ENCODE peak calls at places on chromosomes 5 and 9, in ten cellular contexts. U, H, Z, A, P, M, L, T, Q and G are unnamed samples.

GRCh38 chr5:130286971-130287370 is 382.7 kb downstream of the CHSY3 start:
- DNase-seq in U (peak), L (no peak), P (peak), M (no peak), A (no peak), H (no peak), Q (no peak), Z (no peak), T (no peak), G (peak)

GRCh38 chr5:56011835-56012234 is 17.1 kb upstream of the IL6ST start:
- DNase-seq in T (no peak), Q (no peak), M (no peak), H (peak), U (peak), P (peak), Z (no peak), A (peak), L (no peak), G (peak)

GRCh38 chr9:108813951-108814601 is 41.7 kb downstream of the ACTL7B start:
- DNase-seq in U (peak), L (no peak), A (peak), Z (no peak), T (no peak), P (peak), M (no peak), H (peak), Q (no peak), G (peak)

GRCh38 chr9:3241290-3241689 is 284.5 kb downstream of the RFX3 start:
- DNase-seq in A (peak), M (no peak), Z (no peak), H (peak), P (peak), T (no peak), Q (no peak), L (no peak), U (peak), G (no peak)

GRCh38 chr9:93441181-93441580 is 10.3 kb upstream of the FAM120A start:
- DNase-seq in A (no peak), U (no peak), H (no peak), T (no peak), Z (no peak), M (no peak), Q (no peak), L (no peak), P (no peak), G (no peak)

GRCh38 chr9:76859860-76860259 is 46.1 kb downstream of the PRUNE2 start:
- DNase-seq in Z (no peak), L (no peak), A (no peak), Q (no peak), T (no peak), M (no peak), H (no peak), U (peak), P (no peak), G (no peak)

GRCh38 chr5:74232281-74232680 is 408.2 kb downstream of the ENC1 start:
- DNase-seq in T (no peak), L (no peak), Z (no peak), A (peak), P (peak), Q (no peak), U (peak), M (no peak), H (peak), G (peak)

GRCh38 chr5:65823820-65824445 is 101.9 kb downstream of the NLN start:
- DNase-seq in Z (no peak), U (no peak), T (no peak), P (no peak), L (no peak), H (peak), A (no peak), Q (no peak), M (no peak), G (no peak)

GRCh38 chr5:428754-429452 is 14.1 kb upstream of the EXOC3 start:
- DNase-seq in U (no peak), T (peak), H (no peak), P (no peak), M (no peak), Q (peak), Z (peak), A (no peak), L (no peak), G (no peak)

GRCh38 chr5:126503602-126504104 is 80.4 kb downstream of the GRAMD2B start:
- DNase-seq in L (no peak), U (peak), H (peak), P (peak), Q (no peak), A (peak), Z (peak), M (no peak), T (no peak), G (peak)

GRCh38 chr9:105441761-105442160 is 6.1 kb upstream of the FSD1L start:
- DNase-seq in H (no peak), U (no peak), A (no peak), Q (no peak), T (no peak), P (peak), Z (no peak), L (no peak), M (no peak), G (peak)

GRCh38 chr5:58674070-58674469 is 91.2 kb downstream of the RAB3C start:
- DNase-seq in L (no peak), M (no peak), Q (no peak), T (no peak), P (no peak), H (no peak), Z (no peak), U (no peak), A (no peak), G (no peak)

GRCh38 chr9:21873540-21874221 is 71.2 kb downstream of the MTAP start:
- DNase-seq in Q (no peak), T (no peak), Z (no peak), M (no peak), P (peak), L (no peak), U (peak), H (peak), A (peak), G (peak)

GRCh38 chr9:126057869-126058467 is 268.7 kb upstream of the MVB12B start:
- DNase-seq in U (no peak), T (no peak), A (no peak), Q (no peak), P (no peak), Z (no peak), M (no peak), H (no peak), L (no peak), G (no peak)

GRCh38 chr5:167709625-167710024 is 581.8 kb upstream of the WWC1 start:
- DNase-seq in T (no peak), H (no peak), U (no peak), P (no peak), Z (no peak), M (no peak), L (no peak), Q (no peak), A (no peak), G (no peak)

GRCh38 chr5:43227655-43228054 is 35.6 kb downstream of the NIM1K start:
- DNase-seq in U (peak), T (no peak), H (peak), M (no peak), Q (no peak), P (peak), Z (no peak), A (peak), L (peak), G (peak)
- TF ChIP-seq CTCF in U (peak), T (no peak), H (peak), M (peak), Q (no peak), P (peak), Z (no peak), A (peak), L (peak), G (peak)

GRCh38 chr5:159210306-159210722 is 961 bp upstream of the RNF145 start:
- DNase-seq in P (no peak), L (no peak), T (no peak), M (no peak), Z (no peak), H (peak), A (no peak), Q (no peak), U (no peak), G (no peak)
- H3K4me3 ChIP-seq in P (no peak), L (no peak), T (no peak), M (no peak), Z (no peak), H (no peak), A (no peak), Q (no peak), U (no peak), G (no peak)

GRCh38 chr5:154197801-154198461 is 7.4 kb downstream of the GALNT10 start:
- DNase-seq in Z (no peak), L (no peak), P (peak), M (no peak), A (peak), U (peak), T (peak), Q (no peak), H (no peak), G (peak)

GRCh38 chr5:154199263-154199662 is 8.7 kb downstream of the GALNT10 start:
- DNase-seq in Q (no peak), M (no peak), Z (no peak), H (no peak), T (no peak), A (no peak), L (no peak), P (no peak), U (no peak), G (no peak)

GRCh38 chr5:154194348-154195329 is 4.1 kb downstream of the GALNT10 start:
- DNase-seq in Q (no peak), T (no peak), L (no peak), A (peak), Z (no peak), U (peak), P (peak), H (peak), M (no peak), G (peak)

GRCh38 chr5:154198611-154199230 is 8.2 kb downstream of the GALNT10 start:
- DNase-seq in P (peak), T (no peak), U (peak), H (peak), L (no peak), M (no peak), A (peak), Q (no peak), Z (no peak), G (peak)

DNA sequence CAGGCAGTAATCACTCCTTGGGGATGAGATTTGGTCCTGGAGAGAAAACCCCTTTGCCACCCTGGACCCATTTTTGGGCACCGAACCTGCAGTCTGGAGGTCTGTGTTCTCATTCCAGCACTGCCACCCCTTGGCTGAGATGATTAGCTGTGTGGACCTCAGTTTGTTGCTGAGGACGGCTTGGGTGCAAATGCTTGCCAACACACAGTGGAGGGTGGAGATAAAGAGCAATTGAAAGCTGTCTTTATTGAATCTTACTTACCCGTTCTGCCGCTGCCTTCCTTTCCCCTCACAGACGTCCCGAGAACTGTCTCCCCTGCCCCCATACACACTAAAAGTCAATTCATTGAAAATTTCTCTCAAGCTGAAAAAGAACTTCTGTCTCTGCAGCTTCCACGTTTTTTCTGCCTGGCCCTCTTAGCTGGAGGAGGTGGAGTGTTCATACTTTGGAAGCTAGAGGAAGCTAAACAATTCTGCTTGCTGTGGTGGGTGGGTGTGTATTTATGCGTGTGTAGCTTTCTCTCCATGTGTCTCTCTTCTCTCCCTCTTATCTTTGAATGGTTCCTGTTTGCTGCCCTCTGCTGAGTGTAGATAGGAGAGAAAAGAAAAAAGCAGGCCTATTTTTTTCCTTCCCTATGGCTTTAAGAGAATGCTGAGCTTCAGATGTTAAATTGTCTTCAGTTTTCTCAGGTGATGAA is 6.6 kb downstream of the GALNT10 start:
- DNase-seq in H (peak), P (peak), Z (no peak), M (no peak), T (no peak), A (peak), Q (no peak), U (peak), L (no peak), G (peak)
- TF ChIP-seq CTCF in H (peak), P (peak), Z (no peak), M (peak), T (no peak), A (peak), Q (no peak), U (peak), L (peak), G (peak)

DNA sequence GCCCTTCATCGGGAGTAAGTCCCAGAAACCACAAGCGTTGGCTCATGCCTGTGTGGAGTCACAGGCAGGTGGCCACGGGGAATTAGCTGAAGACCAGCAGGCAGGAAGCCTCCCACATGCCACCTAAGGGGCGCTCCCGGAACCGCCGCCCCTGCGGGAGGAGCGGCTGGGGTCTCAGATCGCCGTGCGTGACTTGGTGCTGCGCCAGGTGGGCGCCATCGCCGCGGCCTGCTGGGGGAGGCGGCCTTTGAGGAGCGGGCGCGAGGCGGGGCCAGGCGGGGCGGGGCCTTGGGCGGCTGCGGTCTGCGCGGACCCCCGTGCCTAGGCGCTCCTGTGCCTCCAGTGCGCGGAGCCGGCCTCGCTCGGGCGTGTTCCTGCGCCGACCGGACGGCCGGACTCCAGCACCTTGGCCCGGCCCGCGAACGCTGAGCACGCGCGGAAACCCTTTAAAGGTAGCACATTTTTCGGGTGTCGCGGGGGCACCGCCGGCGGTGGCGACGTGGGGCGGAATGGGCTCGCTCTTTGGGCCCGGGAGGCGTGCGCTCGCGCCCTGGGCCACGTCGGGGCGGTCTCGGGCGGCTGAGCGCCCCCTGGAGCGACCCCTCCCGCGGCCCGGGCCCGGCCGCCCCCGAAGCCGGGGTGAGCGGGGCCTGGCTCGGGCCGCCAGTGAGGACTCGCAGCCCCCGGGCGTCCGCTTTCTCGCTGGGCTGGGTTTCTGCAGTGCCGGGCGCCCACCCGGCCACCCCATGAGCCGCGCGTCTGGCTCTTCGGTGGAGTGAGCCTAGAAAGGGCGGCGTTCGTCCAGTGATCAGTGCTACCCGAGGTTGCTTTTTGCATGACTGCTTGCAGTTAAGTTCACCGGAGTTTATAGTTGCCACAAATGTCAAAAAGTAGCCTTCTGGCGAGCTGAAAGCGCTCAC is 24.5 kb downstream of the LECT2 start:
- DNase-seq in A (no peak), P (no peak), U (no peak), T (no peak), L (no peak), Q (no peak), M (no peak), H (no peak), Z (no peak), G (no peak)
- H3K4me3 ChIP-seq in A (peak), P (peak), U (no peak), T (no peak), L (no peak), Q (no peak), M (peak), H (peak), Z (no peak), G (peak)